ENCODE peak calls at places on chromosomes 13 and 19, in seven cellular contexts. O is OCI-LY7, U is neural progenitor cell, W is hepatocyte, K is GM23248, P is MM.1S, H is GM23338. X is an unnamed sample.
A peak's percentile ranks its signal among the peaks of the same experiment; 100 is the strongest.

GRCh38 chr19:55437410-55437809 is 5.7 kb downstream of the SHISA7 start:
- DNase-seq in O (no peak), U (peak; percentile 90), W (peak; percentile 83), K (peak; percentile 76), P (peak; percentile 48), H (peak; percentile 93), X (no peak)

GRCh38 chr19:29006057-29006735 is 206.8 kb downstream of the UQCRFS1 start:
- DNase-seq in O (no peak), U (no peak), W (no peak), K (peak; percentile 47), P (no peak), H (no peak), X (no peak)

GRCh38 chr19:18762125-18763023 is 28.7 kb downstream of the COMP start:
- DNase-seq in O (no peak), U (no peak), W (peak; percentile 79), K (peak; percentile 12), P (no peak), H (peak; percentile 65), X (peak; percentile 82)

GRCh38 chr19:47183579-47183978 is 47.4 kb downstream of the BBC3 start:
- DNase-seq in O (no peak), U (no peak), W (no peak), K (no peak), P (no peak), H (no peak), X (no peak)

GRCh38 chr13:30339721-30340366 is 32.5 kb upstream of the KATNAL1 start:
- DNase-seq in O (no peak), U (no peak), W (no peak), K (peak; percentile 41), P (no peak), H (no peak), X (no peak)

GRCh38 chr13:75785130-75785529 is 149.0 kb downstream of the LMO7 start:
- DNase-seq in O (no peak), U (no peak), W (no peak), K (peak; percentile 84), P (no peak), H (no peak), X (no peak)

GRCh38 chr13:114062754-114063153 is 69.7 kb downstream of the RASA3 start:
- DNase-seq in O (no peak), U (no peak), W (no peak), K (peak; percentile 54), P (no peak), H (no peak), X (no peak)

GRCh38 chr19:7533281-7533819 is 2.2 kb upstream of the PNPLA6 start:
- DNase-seq in O (no peak), U (peak; percentile 35), W (no peak), K (peak; percentile 85), P (no peak), H (peak; percentile 72), X (no peak)

GRCh38 chr13:26784704-26785639 is 24.4 kb upstream of the GPR12 start:
- DNase-seq in O (peak; percentile 95), U (peak; percentile 50), W (no peak), K (no peak), P (peak; percentile 44), H (peak; percentile 53), X (no peak)

GRCh38 chr13:36297600-36298338 is at the start of gene CCDC169:
- DNase-seq in O (no peak), U (peak; percentile 84), W (peak; percentile 81), K (peak; percentile 83), P (peak; percentile 60), H (peak; percentile 96), X (peak; percentile 73)

GRCh38 chr13:25085125-25085742 is 10.7 kb upstream of the PABPC3 start:
- DNase-seq in O (peak; percentile 59), U (peak; percentile 69), W (peak; percentile 69), K (peak; percentile 63), P (peak; percentile 20), H (peak; percentile 84), X (peak; percentile 51)

GRCh38 chr19:32630338-32630737 is 44.6 kb downstream of the ANKRD27 start:
- DNase-seq in O (no peak), U (no peak), W (no peak), K (no peak), P (no peak), H (peak; percentile 35), X (peak; percentile 37)

GRCh38 chr19:17703823-17704463 is 15.3 kb upstream of the MAP1S start:
- DNase-seq in O (peak; percentile 75), U (peak; percentile 77), W (no peak), K (peak; percentile 63), P (peak; percentile 19), H (peak; percentile 92), X (peak; percentile 80)

GRCh38 chr19:11705474-11705873 is 33.3 kb downstream of the ZNF823 start:
- DNase-seq in O (no peak), U (no peak), W (no peak), K (no peak), P (no peak), H (no peak), X (no peak)

GRCh38 chr19:11698231-11698630 is 40.5 kb downstream of the ZNF823 start:
- DNase-seq in O (no peak), U (no peak), W (no peak), K (no peak), P (no peak), H (no peak), X (no peak)

GRCh38 chr19:11694533-11695439 is 44.0 kb downstream of the ZNF823 start:
- DNase-seq in O (peak; percentile 94), U (peak; percentile 97), W (peak; percentile 97), K (peak; percentile 98), P (peak; percentile 85), H (peak; percentile 99), X (peak; percentile 95)

GRCh38 chr19:11697284-11697855 is 41.4 kb downstream of the ZNF823 start:
- DNase-seq in O (peak; percentile 31), U (no peak), W (no peak), K (no peak), P (no peak), H (peak; percentile 49), X (no peak)

DNA sequence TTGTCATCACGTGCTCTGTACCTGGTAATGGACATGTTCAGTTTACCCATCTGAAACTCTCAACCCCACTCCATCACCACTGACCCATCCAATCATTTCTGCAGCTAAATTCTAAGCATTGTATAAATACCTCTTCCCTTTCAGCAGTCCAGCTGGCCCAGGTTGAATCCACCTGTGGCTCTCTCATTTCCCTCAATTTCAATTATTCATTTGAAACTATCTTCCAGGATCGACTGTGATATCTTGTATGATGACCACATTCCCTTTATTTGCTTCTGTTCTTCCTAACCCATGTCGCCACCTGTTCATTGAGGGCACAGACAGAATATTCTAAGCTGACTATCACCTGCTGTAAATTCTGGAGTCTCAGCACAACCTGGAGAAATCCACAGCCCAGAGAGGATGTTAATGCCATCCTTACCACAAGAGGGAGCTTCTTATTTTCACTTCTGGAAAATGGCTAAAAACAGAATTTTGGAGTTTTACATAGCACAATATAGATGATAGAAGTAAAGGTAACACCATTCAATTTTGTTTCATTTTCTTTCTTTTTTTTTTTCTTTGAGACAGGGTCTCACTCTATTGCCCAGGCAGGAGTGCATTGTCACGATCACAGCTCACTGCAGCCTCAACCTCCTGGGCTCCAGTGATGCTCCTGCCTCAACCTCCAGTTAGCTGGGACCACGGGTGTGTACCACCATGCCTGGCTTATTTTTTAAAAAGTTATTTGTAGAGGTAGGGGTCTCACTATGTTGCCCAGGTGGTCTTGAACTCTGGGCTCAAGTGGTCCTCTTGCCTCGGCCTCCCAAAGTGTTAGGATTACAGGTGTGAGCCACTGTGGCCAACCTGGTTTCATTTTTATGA is 38.6 kb downstream of the ZNF823 start:
- DNase-seq in O (peak; percentile 54), U (peak; percentile 37), W (peak; percentile 59), K (peak; percentile 50), P (peak; percentile 44), H (peak; percentile 72), X (peak; percentile 59)
- TF ChIP-seq EZH2phosphoT487 in O (no peak), U (no peak), W (no peak), K (no peak), P (no peak), H (no peak), X (no peak)

GRCh38 chr19:14430712-14431111 is 2.4 kb upstream of the PKN1 start:
- DNase-seq in O (no peak), U (no peak), W (no peak), K (no peak), P (no peak), H (no peak), X (no peak)

GRCh38 chr19:14433454-14434156 is 499 bp downstream of the PKN1 start:
- DNase-seq in O (peak; percentile 59), U (peak; percentile 48), W (peak; percentile 60), K (peak; percentile 39), P (peak; percentile 34), H (peak; percentile 55), X (peak; percentile 59)

GRCh38 chr19:14434543-14435319 is 1.6 kb downstream of the PKN1 start:
- DNase-seq in O (no peak), U (no peak), W (peak; percentile 86), K (peak; percentile 92), P (no peak), H (no peak), X (peak; percentile 79)

GRCh38 chr19:14434157-14434501 is 1.0 kb downstream of the PKN1 start:
- DNase-seq in O (peak; percentile 38), U (no peak), W (no peak), K (peak; percentile 43), P (no peak), H (no peak), X (peak; percentile 70)

DNA sequence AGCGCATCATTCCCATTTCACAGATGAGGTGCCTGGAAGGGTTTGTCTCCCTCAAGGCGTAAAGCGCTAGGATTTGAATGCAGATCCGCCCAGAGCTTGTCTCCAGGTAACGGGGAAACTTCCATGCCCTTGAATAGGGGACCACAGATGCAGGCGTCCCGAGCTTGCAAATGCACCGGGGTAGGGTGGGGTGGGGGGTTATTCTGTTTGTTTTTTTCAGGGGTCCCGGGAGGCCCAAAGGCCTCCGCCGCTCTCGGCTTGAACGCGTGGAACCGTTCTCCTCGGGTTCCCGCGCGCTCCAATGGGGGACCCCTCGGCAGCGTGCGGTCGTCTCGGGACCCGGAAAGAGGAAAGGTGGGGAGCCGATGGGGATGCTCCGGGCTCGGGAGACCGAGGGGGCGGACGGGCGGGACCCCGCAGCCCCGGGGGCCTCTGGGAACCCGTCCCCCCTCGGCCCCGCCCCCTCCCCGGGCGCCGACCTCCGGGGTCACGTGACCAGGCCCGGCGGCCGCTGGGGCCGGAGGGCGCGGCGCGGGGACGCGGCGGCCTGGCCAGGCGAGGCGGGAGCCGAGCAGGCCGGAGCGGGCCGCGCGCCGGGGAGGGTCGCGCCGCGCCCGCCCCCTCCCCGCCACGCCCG is at the start of gene PKN1:
- DNase-seq in O (peak; percentile 85), U (peak; percentile 91), W (peak; percentile 84), K (peak; percentile 75), P (peak; percentile 62), H (peak; percentile 88), X (peak; percentile 95)
- TF ChIP-seq EZH2phosphoT487 in O (no peak), U (no peak), W (no peak), K (no peak), P (no peak), H (no peak), X (no peak)

GRCh38 chr13:74187564-74187963 is 53.4 kb upstream of the KLF12 start:
- DNase-seq in O (no peak), U (no peak), W (no peak), K (no peak), P (no peak), H (no peak), X (no peak)
- TF ChIP-seq EZH2phosphoT487 in O (no peak), U (no peak), W (no peak), K (no peak), P (no peak), H (no peak), X (no peak)

DNA sequence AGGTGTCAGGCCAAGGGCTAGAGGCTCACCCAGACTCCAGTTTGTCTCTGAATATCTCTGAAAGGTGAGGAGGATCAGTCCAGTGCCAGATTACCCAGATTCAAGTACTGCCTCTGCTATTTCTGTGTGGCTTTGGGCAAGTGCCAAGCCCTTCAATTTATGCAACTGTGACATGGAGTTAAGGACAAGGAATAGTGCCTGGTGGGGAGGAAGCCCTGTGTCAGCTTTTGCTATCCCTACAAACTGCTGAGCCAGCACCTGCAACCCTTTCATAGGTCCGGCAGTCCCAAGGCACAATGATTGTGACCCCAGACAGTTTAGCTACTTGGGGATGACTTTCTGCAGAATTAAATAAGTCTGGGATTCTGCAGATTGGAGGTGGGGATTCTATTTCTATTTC is 123.0 kb downstream of the KL start:
- DNase-seq in O (no peak), U (no peak), W (no peak), K (no peak), P (no peak), H (no peak), X (no peak)
- TF ChIP-seq EZH2phosphoT487 in O (no peak), U (no peak), W (no peak), K (no peak), P (no peak), H (no peak), X (no peak)